ENCODE peak calls at places on chromosomes 16 and 17, in four cellular contexts. D is RWPE2, V is amniotic stem cell, N is G401. L is an unnamed sample.

GRCh38 chr16:70649300-70649699 is 2.9 kb downstream of the IL34 start:
- DNase-seq in D (no peak), V (no peak), N (no peak), L (no peak)

GRCh38 chr16:8575399-8575798 is 14.9 kb downstream of the TMEM114 start:
- DNase-seq in D (no peak), V (no peak), N (no peak), L (no peak)

GRCh38 chr16:75043175-75043937 is 44.5 kb downstream of the ZNRF1 start:
- DNase-seq in D (no peak), V (no peak), N (peak; percentile 67), L (no peak)

GRCh38 chr17:68514809-68515208 is 2.6 kb downstream of the PRKAR1A start:
- DNase-seq in D (no peak), V (peak; percentile 9), N (no peak), L (no peak)

GRCh38 chr17:48819466-48819865 is 2.4 kb upstream of the TTLL6 start:
- DNase-seq in D (no peak), V (no peak), N (no peak), L (no peak)

GRCh38 chr17:80761421-80761871 is 216.8 kb downstream of the RPTOR start:
- DNase-seq in D (no peak), V (peak; percentile 45), N (no peak), L (peak; percentile 23)

GRCh38 chr16:85894266-85894665 is 4.7 kb upstream of the IRF8 start:
- DNase-seq in D (no peak), V (no peak), N (no peak), L (no peak)

GRCh38 chr17:78014651-78015050 is 56.1 kb downstream of the TNRC6C start:
- DNase-seq in D (no peak), V (no peak), N (peak; percentile 65), L (no peak)

GRCh38 chr17:16936536-16937310 is 35.2 kb downstream of the TNFRSF13B start:
- DNase-seq in D (no peak), V (no peak), N (no peak), L (no peak)

GRCh38 chr16:84117482-84117843 is 721 bp upstream of the MBTPS1 start:
- DNase-seq in D (no peak), V (no peak), N (peak; percentile 65), L (no peak)